ENCODE peak calls at places on chromosome 17, in ten cellular contexts. L, Z, H, K, C, Y, R, M, A and Q are unnamed samples.

GRCh38 chr17:81097943-81098308 is 63.0 kb downstream of the BAIAP2 start:
- DNase-seq in L (no peak), Z (peak), H (no peak), K (peak), C (no peak), Y (peak), R (no peak), M (no peak), A (peak), Q (no peak)

GRCh38 chr17:31743767-31744166 is 115.3 kb downstream of the COPRS start:
- DNase-seq in L (no peak), Z (peak), H (no peak), K (peak), C (no peak), Y (peak), R (no peak), M (peak), A (no peak), Q (peak)

GRCh38 chr17:38660097-38661026 is 14.4 kb downstream of the EPOP start:
- DNase-seq in L (no peak), Z (no peak), H (no peak), K (peak), C (no peak), Y (no peak), R (no peak), M (peak), A (no peak), Q (no peak)

GRCh38 chr17:27471321-27472269 is 15.3 kb downstream of the KSR1 start:
- DNase-seq in L (no peak), Z (peak), H (no peak), K (peak), C (no peak), Y (peak), R (peak), M (no peak), A (peak), Q (no peak)

GRCh38 chr17:73343168-73343634 is 31.4 kb upstream of the CDC42EP4 start:
- DNase-seq in L (no peak), Z (peak), H (peak), K (peak), C (no peak), Y (peak), R (no peak), M (no peak), A (no peak), Q (no peak)

GRCh38 chr17:67534941-67535340 is 157.9 kb downstream of the PITPNC1 start:
- DNase-seq in L (peak), Z (no peak), H (no peak), K (no peak), C (no peak), Y (peak), R (no peak), M (no peak), A (no peak), Q (no peak)

GRCh38 chr17:2893422-2893914 is 97.2 kb downstream of the RAP1GAP2 start:
- DNase-seq in L (no peak), Z (no peak), H (no peak), K (no peak), C (no peak), Y (peak), R (no peak), M (no peak), A (peak), Q (no peak)

GRCh38 chr17:75370288-75370687 is 35.2 kb downstream of the GRB2 start:
- DNase-seq in L (no peak), Z (no peak), H (no peak), K (no peak), C (no peak), Y (no peak), R (no peak), M (no peak), A (no peak), Q (no peak)

GRCh38 chr17:36935681-36936454 is 1.4 kb upstream of the LHX1 start:
- DNase-seq in L (no peak), Z (no peak), H (no peak), K (no peak), C (no peak), Y (no peak), R (no peak), M (no peak), A (no peak), Q (no peak)

GRCh38 chr17:40564883-40565744 is at the start of gene CCR7:
- DNase-seq in L (no peak), Z (no peak), H (no peak), K (no peak), C (peak), Y (no peak), R (no peak), M (no peak), A (no peak), Q (peak)

GRCh38 chr17:66976781-66977201 is 12.3 kb downstream of the CACNG4 start:
- DNase-seq in L (no peak), Z (no peak), H (no peak), K (no peak), C (no peak), Y (no peak), R (no peak), M (no peak), A (no peak), Q (no peak)

GRCh38 chr17:49589556-49589885 is 13.8 kb downstream of the NXPH3 start:
- DNase-seq in L (no peak), Z (no peak), H (no peak), K (no peak), C (no peak), Y (no peak), R (no peak), M (no peak), A (no peak), Q (no peak)

GRCh38 chr17:781920-782731 is at the start of the genes GLOD4 and MRM3:
- DNase-seq in L (peak), Z (peak), H (peak), K (peak), C (peak), Y (peak), R (peak), M (peak), A (peak), Q (peak)

GRCh38 chr17:61382796-61383688 is 16.6 kb upstream of the TBX2 start:
- DNase-seq in L (no peak), Z (no peak), H (no peak), K (no peak), C (no peak), Y (no peak), R (no peak), M (no peak), A (no peak), Q (no peak)

GRCh38 chr17:48841395-48841831 is 10.6 kb downstream of the CALCOCO2 start:
- DNase-seq in L (peak), Z (peak), H (no peak), K (peak), C (peak), Y (peak), R (peak), M (no peak), A (no peak), Q (peak)

GRCh38 chr17:36933174-36934143 is 3.8 kb upstream of the LHX1 start:
- DNase-seq in L (no peak), Z (no peak), H (no peak), K (no peak), C (no peak), Y (no peak), R (no peak), M (no peak), A (no peak), Q (no peak)

GRCh38 chr17:67421869-67422273 is 44.8 kb downstream of the PITPNC1 start:
- DNase-seq in L (peak), Z (peak), H (no peak), K (peak), C (no peak), Y (peak), R (no peak), M (no peak), A (peak), Q (peak)

GRCh38 chr17:36498155-36498554 is 11.7 kb downstream of the ZNHIT3 start:
- DNase-seq in L (no peak), Z (no peak), H (no peak), K (no peak), C (no peak), Y (no peak), R (no peak), M (no peak), A (no peak), Q (no peak)

GRCh38 chr17:19263621-19264010 is 26.4 kb downstream of the EPN2 start:
- DNase-seq in L (peak), Z (peak), H (no peak), K (peak), C (no peak), Y (peak), R (no peak), M (no peak), A (no peak), Q (no peak)

GRCh38 chr17:1043601-1044251 is 46.8 kb downstream of the TIMM22 start:
- DNase-seq in L (peak), Z (no peak), H (no peak), K (no peak), C (no peak), Y (no peak), R (no peak), M (no peak), A (no peak), Q (no peak)

GRCh38 chr17:40664582-40665333 is at the start of gene KRT222:
- DNase-seq in L (no peak), Z (no peak), H (no peak), K (no peak), C (no peak), Y (no peak), R (no peak), M (no peak), A (peak), Q (no peak)

GRCh38 chr17:80785477-80786178 is 206.0 kb upstream of the CHMP6 start:
- DNase-seq in L (no peak), Z (no peak), H (no peak), K (no peak), C (no peak), Y (peak), R (no peak), M (no peak), A (no peak), Q (no peak)

DNA sequence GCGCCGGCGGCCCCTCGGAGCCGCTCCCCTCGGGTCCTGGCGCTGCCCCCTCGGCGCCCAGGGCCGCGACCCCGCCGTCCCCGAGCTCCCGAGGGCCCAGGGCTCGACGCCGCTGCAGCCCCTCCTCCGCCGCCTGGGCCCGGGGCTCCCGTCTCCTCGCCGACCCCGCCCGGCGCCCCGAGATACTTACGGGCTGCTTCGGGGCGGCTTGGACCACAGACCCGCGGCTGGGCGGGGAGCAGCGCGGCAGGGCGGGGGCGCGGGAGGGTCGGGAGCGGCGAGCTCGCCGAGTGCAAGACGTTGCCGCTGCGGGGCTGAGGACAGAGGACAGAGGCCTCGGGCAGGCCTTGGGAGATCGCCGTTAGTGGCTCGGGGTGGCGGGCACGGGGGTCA is 290 bp downstream of the TOB1 start:
- DNase-seq in L (no peak), Z (no peak), H (no peak), K (no peak), C (no peak), Y (no peak), R (no peak), M (no peak), A (no peak), Q (no peak)
- H2AFZ ChIP-seq in L (peak), Z (peak), H (peak), K (no peak), C (peak), Y (no peak), R (no peak), M (no peak), A (no peak), Q (peak)

GRCh38 chr17:65523411-65523810 is 38.0 kb downstream of the AXIN2 start:
- DNase-seq in L (no peak), Z (peak), H (no peak), K (no peak), C (no peak), Y (peak), R (no peak), M (no peak), A (no peak), Q (peak)
- H2AFZ ChIP-seq in L (no peak), Z (no peak), H (no peak), K (no peak), C (no peak), Y (no peak), R (no peak), M (no peak), A (no peak), Q (no peak)

GRCh38 chr17:7887038-7887481 is 1.5 kb upstream of the CHD3 start:
- DNase-seq in L (no peak), Z (no peak), H (no peak), K (peak), C (no peak), Y (no peak), R (no peak), M (no peak), A (no peak), Q (no peak)
- H2AFZ ChIP-seq in L (no peak), Z (peak), H (peak), K (peak), C (peak), Y (no peak), R (peak), M (no peak), A (no peak), Q (peak)

GRCh38 chr17:63659850-63660249 is 37.6 kb downstream of the MAP3K3 start:
- DNase-seq in L (no peak), Z (no peak), H (no peak), K (no peak), C (no peak), Y (no peak), R (no peak), M (no peak), A (no peak), Q (no peak)
- H2AFZ ChIP-seq in L (no peak), Z (no peak), H (no peak), K (no peak), C (no peak), Y (no peak), R (no peak), M (no peak), A (no peak), Q (no peak)

GRCh38 chr17:7684856-7685532 is 2.3 kb downstream of the TP53 start:
- DNase-seq in L (no peak), Z (no peak), H (no peak), K (no peak), C (no peak), Y (no peak), R (no peak), M (no peak), A (no peak), Q (no peak)
- H2AFZ ChIP-seq in L (no peak), Z (no peak), H (no peak), K (peak), C (no peak), Y (no peak), R (no peak), M (no peak), A (no peak), Q (no peak)